ENCODE peak calls at places on chromosome 13, in seven cellular contexts. R is right cardiac atrium; J is activated CD4-positive, alpha-beta T cell treated with anti-CD3 and anti-CD28 coated beads, Interleukin-2, amount 50 U/mL, for 48 hours; Q is HTR-8/SVneo; F is activated naive CD4-positive, alpha-beta T cell treated with Interleukin-2 at 50 U/mL for 16 hours; V is neural crest cell; A is frontal cortex. M is an unnamed sample.

GRCh38 chr13:106232680-106233079 is 302.8 kb downstream of the EFNB2 start:
- DNase-seq in J (no peak), R (no peak), F (no peak), Q (no peak), A (no peak), V (no peak), M (no peak)

GRCh38 chr13:98960331-98961203 is 17.3 kb downstream of the DOCK9 start:
- DNase-seq in V (no peak), J (no peak), A (no peak), F (no peak), R (no peak), Q (no peak), M (no peak)

GRCh38 chr13:53206455-53206854 is 177.8 kb downstream of the OLFM4 start:
- DNase-seq in J (no peak), F (no peak), V (no peak), A (no peak), R (no peak), Q (no peak), M (no peak)

GRCh38 chr13:48126944-48127814 is 32.3 kb upstream of the MED4 start:
- DNase-seq in V (no peak), F (peak; percentile 18), R (peak; percentile 94), J (peak; percentile 30), A (peak; percentile 30), Q (peak; percentile 36), M (peak; percentile 14)

GRCh38 chr13:20706661-20707060 is 3.2 kb downstream of the IL17D start:
- DNase-seq in R (no peak), A (no peak), F (no peak), Q (no peak), V (no peak), J (no peak), M (no peak)

GRCh38 chr13:54183728-54184127 is 1155.1 kb downstream of the OLFM4 start:
- DNase-seq in V (no peak), F (no peak), Q (no peak), R (no peak), A (no peak), J (no peak), M (no peak)

GRCh38 chr13:41059466-41059865 is 1.8 kb upstream of the WBP4 start:
- DNase-seq in J (no peak), F (no peak), R (no peak), A (no peak), V (no peak), Q (no peak), M (no peak)

GRCh38 chr13:58376775-58377174 is 745.2 kb downstream of the PCDH17 start:
- DNase-seq in A (no peak), J (no peak), R (no peak), Q (no peak), V (no peak), F (no peak), M (no peak)

GRCh38 chr13:98327326-98328314 is 150.6 kb upstream of the RNF113B start:
- DNase-seq in R (no peak), A (no peak), Q (peak; percentile 4), V (no peak), J (no peak), F (no peak), M (no peak)

M was measured in amygdala.